ENCODE peak calls at places on chromosome 21, in ten cellular contexts. W, X, I, Q, Z, C, H, Y, O and R are unnamed samples.

GRCh38 chr21:35048183-35048601 is 910 bp downstream of the RUNX1 start:
- DNase-seq in O (peak), I (no peak), W (peak), H (no peak), Y (no peak), C (no peak), Q (no peak), X (no peak), Z (no peak), R (no peak)

GRCh38 chr21:18832081-18832670 is 428.6 kb upstream of the TMPRSS15 start:
- DNase-seq in C (no peak), Q (no peak), O (no peak), I (no peak), W (no peak), Z (no peak), H (no peak), Y (no peak), X (no peak), R (no peak)

GRCh38 chr21:36981977-36982700 is 15.7 kb upstream of the HLCS start:
- DNase-seq in X (no peak), O (no peak), W (no peak), Y (no peak), Z (no peak), Q (no peak), C (no peak), I (no peak), H (no peak), R (no peak)

GRCh38 chr21:41369105-41369914 is 7.5 kb downstream of the MX2 start:
- DNase-seq in Y (no peak), Z (no peak), O (no peak), C (peak), X (no peak), W (no peak), H (no peak), I (peak), Q (peak), R (no peak)

GRCh38 chr21:27201197-27201596 is 234.3 kb upstream of the ADAMTS5 start:
- DNase-seq in W (peak), Z (no peak), Y (no peak), X (no peak), O (no peak), C (no peak), H (no peak), Q (no peak), I (no peak), R (no peak)

GRCh38 chr21:37551406-37552355 is 185.1 kb downstream of the DYRK1A start:
- DNase-seq in Y (no peak), W (peak), I (no peak), Q (no peak), Z (no peak), X (no peak), C (no peak), O (peak), H (no peak), R (no peak)

GRCh38 chr21:43707462-43707861 is 11.5 kb upstream of the PDXK start:
- DNase-seq in X (no peak), Y (no peak), C (no peak), I (no peak), O (no peak), H (no peak), Z (no peak), W (no peak), Q (no peak), R (no peak)

GRCh38 chr21:45405819-45406762 is 1.1 kb downstream of the COL18A1 start:
- DNase-seq in Z (peak), W (no peak), C (peak), I (no peak), X (no peak), Y (no peak), Q (no peak), O (no peak), H (no peak), R (no peak)

GRCh38 chr21:46322351-46323226 is 1.1 kb downstream of the C21orf58 start:
- DNase-seq in H (no peak), Q (no peak), X (no peak), W (peak), I (no peak), Z (no peak), O (no peak), Y (no peak), C (peak), R (no peak)

GRCh38 chr21:42527127-42527488 is 13.5 kb downstream of the SLC37A1 start:
- DNase-seq in C (no peak), O (no peak), Z (no peak), Q (no peak), X (no peak), Y (no peak), I (no peak), H (no peak), W (no peak), R (no peak)

GRCh38 chr21:45280178-45280821 is 7.4 kb downstream of the POFUT2 start:
- DNase-seq in O (no peak), C (no peak), Z (no peak), Y (no peak), X (no peak), I (no peak), H (no peak), Q (no peak), W (no peak), R (no peak)

GRCh38 chr21:45971487-45972352 is 9.8 kb upstream of the COL6A1 start:
- DNase-seq in Z (no peak), H (no peak), I (no peak), Y (no peak), Q (no peak), C (no peak), W (peak), O (no peak), X (peak), R (no peak)

GRCh38 chr21:38669186-38669585 is 136.5 kb upstream of the ETS2 start:
- DNase-seq in Z (peak), Q (no peak), H (no peak), C (no peak), O (peak), I (no peak), X (no peak), W (no peak), Y (no peak), R (no peak)